ENCODE peak calls at places on chromosomes 1 and 21, in seven cellular contexts. One of them, this sample, is unnamed.

GRCh38 chr1:27348861-27349783 is 7.3 kb downstream of the SYTL1 start:
- DNase-seq in NCI-H510A treated with DMSO at 0.1 percent for 48 hours: peak; percentile 74
- DNase-seq in GM19239: no peak
- DNase-seq in NCI-H1694: no peak
- DNase-seq in SW480: peak; percentile 74
- DNase-seq in PC-3: peak; percentile 90
- DNase-seq in A549: peak; percentile 48
- DNase-seq in this sample: peak; percentile 73

GRCh38 chr1:172699111-172699510 is 40.2 kb downstream of the FASLG start:
- DNase-seq in NCI-H510A treated with DMSO at 0.1 percent for 48 hours: no peak
- DNase-seq in GM19239: no peak
- DNase-seq in NCI-H1694: no peak
- DNase-seq in SW480: no peak
- DNase-seq in PC-3: peak; percentile 96
- DNase-seq in A549: no peak
- DNase-seq in this sample: no peak

GRCh38 chr1:20153000-20153418 is 13.9 kb downstream of the PLA2G2F start:
- DNase-seq in NCI-H510A treated with DMSO at 0.1 percent for 48 hours: no peak
- DNase-seq in GM19239: no peak
- DNase-seq in NCI-H1694: no peak
- DNase-seq in SW480: no peak
- DNase-seq in PC-3: no peak
- DNase-seq in A549: peak; percentile 11
- DNase-seq in this sample: peak; percentile 83

GRCh38 chr1:154861607-154862094 is 8.4 kb downstream of the KCNN3 start:
- DNase-seq in NCI-H510A treated with DMSO at 0.1 percent for 48 hours: no peak
- DNase-seq in GM19239: no peak
- DNase-seq in NCI-H1694: no peak
- DNase-seq in SW480: no peak
- DNase-seq in PC-3: no peak
- DNase-seq in A549: no peak
- DNase-seq in this sample: no peak

GRCh38 chr21:34078915-34079314 is 5.5 kb downstream of the MRPS6 start:
- DNase-seq in NCI-H510A treated with DMSO at 0.1 percent for 48 hours: no peak
- DNase-seq in GM19239: no peak
- DNase-seq in NCI-H1694: no peak
- DNase-seq in SW480: no peak
- DNase-seq in PC-3: peak; percentile 25
- DNase-seq in A549: no peak
- DNase-seq in this sample: no peak

GRCh38 chr1:163170975-163171676 is 31.6 kb downstream of the RGS5 start:
- DNase-seq in NCI-H510A treated with DMSO at 0.1 percent for 48 hours: peak; percentile 13
- DNase-seq in GM19239: no peak
- DNase-seq in NCI-H1694: peak; percentile 12
- DNase-seq in SW480: peak; percentile 11
- DNase-seq in PC-3: peak; percentile 64
- DNase-seq in A549: no peak
- DNase-seq in this sample: no peak

GRCh38 chr1:4476394-4476793 is 178.0 kb upstream of the AJAP1 start:
- DNase-seq in NCI-H510A treated with DMSO at 0.1 percent for 48 hours: no peak
- DNase-seq in GM19239: no peak
- DNase-seq in NCI-H1694: no peak
- DNase-seq in SW480: no peak
- DNase-seq in PC-3: no peak
- DNase-seq in A549: no peak
- DNase-seq in this sample: no peak

GRCh38 chr1:92882817-92883216 is 51.0 kb downstream of the RPL5 start:
- DNase-seq in NCI-H510A treated with DMSO at 0.1 percent for 48 hours: no peak
- DNase-seq in GM19239: no peak
- DNase-seq in NCI-H1694: no peak
- DNase-seq in SW480: no peak
- DNase-seq in PC-3: peak; percentile 19
- DNase-seq in A549: no peak
- DNase-seq in this sample: no peak

GRCh38 chr1:203354246-203354645 is 3.3 kb upstream of the FMOD start:
- DNase-seq in NCI-H510A treated with DMSO at 0.1 percent for 48 hours: no peak
- DNase-seq in GM19239: no peak
- DNase-seq in NCI-H1694: no peak
- DNase-seq in SW480: no peak
- DNase-seq in PC-3: peak; percentile 32
- DNase-seq in A549: no peak
- DNase-seq in this sample: no peak

GRCh38 chr1:168709407-168709891 is 19.6 kb downstream of the DPT start:
- DNase-seq in NCI-H510A treated with DMSO at 0.1 percent for 48 hours: no peak
- DNase-seq in GM19239: no peak
- DNase-seq in NCI-H1694: no peak
- DNase-seq in SW480: no peak
- DNase-seq in PC-3: no peak
- DNase-seq in A549: peak; percentile 77
- DNase-seq in this sample: no peak

GRCh38 chr1:103230061-103230460 is 121.7 kb upstream of the COL11A1 start:
- DNase-seq in NCI-H510A treated with DMSO at 0.1 percent for 48 hours: no peak
- DNase-seq in GM19239: no peak
- DNase-seq in NCI-H1694: no peak
- DNase-seq in SW480: no peak
- DNase-seq in PC-3: no peak
- DNase-seq in A549: no peak
- DNase-seq in this sample: no peak

This sample was measured in right cardiac atrium.